ENCODE peak calls at places on chromosomes 16 and 17, in five cellular contexts. V is renal cortical epithelial cell, A is GM12865, O is upper lobe of right lung, U is skeletal muscle cell. Z is an unnamed sample.

GRCh38 chr16:13866073-13866472 is 53.9 kb upstream of the ERCC4 start:
- DNase-seq in V (peak), A (peak), U (peak), O (peak), Z (no peak)

GRCh38 chr17:27980035-27980434 is 62.4 kb upstream of the NLK start:
- DNase-seq in O (no peak), V (peak), U (peak), A (no peak), Z (peak)

GRCh38 chr17:66413564-66414520 is 111.4 kb downstream of the PRKCA start:
- DNase-seq in O (no peak), U (no peak), A (no peak), V (no peak), Z (no peak)

GRCh38 chr16:12323007-12323699 is 346.6 kb downstream of the SNX29 start:
- DNase-seq in V (peak), U (no peak), O (no peak), A (peak), Z (no peak)

GRCh38 chr17:42832213-42832933 is 824 bp upstream of the PSME3 start:
- DNase-seq in V (no peak), U (no peak), A (no peak), O (no peak), Z (no peak)

GRCh38 chr17:52756739-52757138 is 598.2 kb upstream of the CA10 start:
- DNase-seq in V (no peak), U (no peak), O (no peak), A (no peak), Z (no peak)

GRCh38 chr16:1048442-1049112 is 24.0 kb upstream of the SSTR5 start:
- DNase-seq in V (no peak), O (no peak), A (no peak), U (no peak), Z (no peak)

GRCh38 chr16:12097523-12098428 is 121.2 kb downstream of the SNX29 start:
- DNase-seq in U (peak), A (no peak), V (peak), O (peak), Z (peak)

GRCh38 chr17:27207073-27207511 is 86.8 kb upstream of the WSB1 start:
- DNase-seq in A (no peak), O (no peak), U (peak), V (peak), Z (no peak)

GRCh38 chr17:28346199-28346580 is 10.6 kb downstream of the TNFAIP1 start:
- DNase-seq in A (no peak), O (peak), U (no peak), V (no peak), Z (no peak)

GRCh38 chr17:71438631-71439146 is 682.1 kb upstream of the SOX9 start:
- DNase-seq in A (no peak), O (no peak), V (peak), U (peak), Z (peak)

Z was measured in RWPE2.